ENCODE peak calls at places on chromosomes 6 and 20, in five cellular contexts. O is DND-41, U is Panc1, D is GM06990, J is A549. X is an unnamed sample.

GRCh38 chr6:44074383-44075136 is 52.7 kb downstream of the MRPL14 start:
- DNase-seq in U (no peak), D (peak; percentile 78), O (peak; percentile 76), J (peak; percentile 73), X (peak; percentile 85)

GRCh38 chr6:53544050-53544499 is 826 bp downstream of the GCLC start:
- DNase-seq in O (no peak), U (no peak), D (no peak), J (no peak), X (no peak)

GRCh38 chr20:49669601-49670189 is 44.0 kb downstream of the B4GALT5 start:
- DNase-seq in O (no peak), D (peak; percentile 80), J (no peak), U (no peak), X (peak; percentile 87)

GRCh38 chr6:147345902-147346301 is 141.7 kb downstream of the STXBP5 start:
- DNase-seq in O (no peak), U (no peak), J (no peak), D (no peak), X (no peak)

GRCh38 chr20:52142801-52143200 is 48.8 kb downstream of the ZFP64 start:
- DNase-seq in O (no peak), U (no peak), J (no peak), D (no peak), X (no peak)

GRCh38 chr6:80468398-80468797 is 361.9 kb downstream of the BCKDHB start:
- DNase-seq in J (no peak), D (no peak), O (no peak), U (no peak), X (no peak)

GRCh38 chr6:114304304-114304887 is 38.4 kb downstream of the HS3ST5 start:
- DNase-seq in U (peak; percentile 13), J (no peak), D (no peak), O (no peak), X (peak; percentile 10)

GRCh38 chr6:28634758-28635546 is 109.3 kb downstream of the GPX5 start:
- DNase-seq in D (no peak), U (no peak), J (peak; percentile 63), O (no peak), X (no peak)

GRCh38 chr6:44049163-44049988 is 77.9 kb downstream of the MRPL14 start:
- DNase-seq in U (no peak), D (no peak), O (no peak), J (no peak), X (peak; percentile 46)

GRCh38 chr6:150208606-150209352 is 65.9 kb downstream of the PPP1R14C start:
- DNase-seq in O (no peak), J (no peak), D (no peak), U (no peak), X (no peak)

GRCh38 chr6:169008641-169009040 is 245.0 kb downstream of the THBS2 start:
- DNase-seq in O (no peak), U (no peak), D (no peak), J (no peak), X (no peak)
- TF ChIP-seq CTCF in O (no peak), U (peak; percentile 7), D (no peak), J (no peak), X (no peak)

DNA sequence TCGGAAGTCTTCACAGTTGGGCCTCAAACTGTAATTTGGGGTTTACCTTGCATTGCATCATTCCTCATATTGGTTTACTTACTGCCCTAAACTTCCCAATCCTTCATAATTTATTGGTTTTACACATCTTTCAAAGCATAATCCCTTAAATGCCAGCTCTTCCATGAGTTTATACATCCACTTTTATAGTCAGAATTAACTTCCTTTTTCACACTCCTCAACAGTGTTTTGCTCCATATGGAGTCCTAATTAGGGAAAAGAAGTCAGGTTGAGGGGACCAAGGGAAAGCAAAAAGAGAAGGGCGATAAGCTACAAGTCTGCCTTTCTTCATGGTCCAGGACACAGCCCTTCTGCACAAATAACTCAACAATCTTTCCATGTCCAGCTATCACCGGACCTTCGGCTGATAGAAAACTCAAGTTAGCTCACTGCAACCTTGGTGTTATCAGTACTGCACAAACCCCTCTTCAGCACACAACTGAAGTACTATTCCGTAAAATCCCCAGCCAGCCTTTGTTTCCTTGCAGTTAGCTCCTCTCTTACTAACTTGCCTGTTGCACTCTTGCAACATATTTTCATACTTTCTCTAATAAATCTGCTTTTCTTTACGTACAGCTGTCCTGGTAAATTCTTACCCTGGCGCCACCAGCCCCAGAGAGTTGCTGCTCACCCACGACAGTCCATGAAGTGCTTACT is 2.0 kb downstream of the EEF1E1 start:
- DNase-seq in U (no peak), D (no peak), O (no peak), J (no peak), X (no peak)
- H3K4me3 ChIP-seq in U (peak overlapping the region; percentile 68), D (no peak overlapping the region), O (peak overlapping the region; percentile 45), J (peak overlapping the region; percentile 62), X (no peak overlapping the region)

GRCh38 chr6:167045828-167046580 is 46.8 kb downstream of the CEP43 start:
- DNase-seq in O (no peak), U (no peak), J (peak; percentile 10), D (no peak), X (no peak)
- TF ChIP-seq CTCF in O (no peak), U (peak; percentile 80), J (peak; percentile 19), D (peak; percentile 20), X (no peak)

DNA sequence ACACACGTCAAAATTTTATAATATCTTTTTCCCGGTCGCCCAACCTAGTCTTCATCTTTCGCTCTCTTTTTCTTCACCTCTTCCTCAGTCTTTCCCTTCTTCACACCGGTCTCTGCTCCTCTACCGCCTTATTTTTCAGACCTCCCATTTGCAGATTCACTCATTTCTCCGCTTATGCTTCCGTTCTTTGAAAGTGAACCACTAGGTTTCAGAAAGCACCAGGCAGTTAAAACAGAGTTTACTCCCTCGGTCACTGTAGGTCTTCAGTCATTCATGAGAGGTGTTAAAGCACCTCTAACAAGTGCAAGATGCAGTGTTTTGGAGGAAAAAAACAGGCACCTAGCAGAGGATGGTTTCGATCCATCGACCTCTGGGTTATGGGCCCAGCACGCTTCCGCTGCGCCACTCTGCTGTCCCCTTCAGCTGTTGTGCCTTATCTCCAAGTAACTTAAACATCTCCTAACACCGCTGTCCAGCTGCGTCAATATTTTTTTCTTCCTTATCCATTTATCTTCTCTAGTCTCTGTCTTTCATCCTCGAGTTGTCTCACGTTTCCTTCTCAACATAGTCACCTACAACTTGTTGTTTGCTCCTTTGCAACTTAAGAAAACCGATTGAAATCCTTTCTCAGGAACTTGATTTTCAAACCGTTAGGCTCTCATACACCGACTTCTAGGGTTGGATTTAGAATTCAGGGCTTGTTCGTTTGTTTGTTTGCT is 119.7 kb upstream of the ZNF184 start:
- DNase-seq in J (peak; percentile 73), U (peak; percentile 98), O (no peak), D (peak; percentile 89), X (peak; percentile 95)
- H3K4me3 ChIP-seq in J (peak overlapping the region; percentile 61), U (peak overlapping the region; percentile 74), O (no peak overlapping the region), D (peak overlapping the region; percentile 52), X (peak overlapping the region; percentile 59)

DNA sequence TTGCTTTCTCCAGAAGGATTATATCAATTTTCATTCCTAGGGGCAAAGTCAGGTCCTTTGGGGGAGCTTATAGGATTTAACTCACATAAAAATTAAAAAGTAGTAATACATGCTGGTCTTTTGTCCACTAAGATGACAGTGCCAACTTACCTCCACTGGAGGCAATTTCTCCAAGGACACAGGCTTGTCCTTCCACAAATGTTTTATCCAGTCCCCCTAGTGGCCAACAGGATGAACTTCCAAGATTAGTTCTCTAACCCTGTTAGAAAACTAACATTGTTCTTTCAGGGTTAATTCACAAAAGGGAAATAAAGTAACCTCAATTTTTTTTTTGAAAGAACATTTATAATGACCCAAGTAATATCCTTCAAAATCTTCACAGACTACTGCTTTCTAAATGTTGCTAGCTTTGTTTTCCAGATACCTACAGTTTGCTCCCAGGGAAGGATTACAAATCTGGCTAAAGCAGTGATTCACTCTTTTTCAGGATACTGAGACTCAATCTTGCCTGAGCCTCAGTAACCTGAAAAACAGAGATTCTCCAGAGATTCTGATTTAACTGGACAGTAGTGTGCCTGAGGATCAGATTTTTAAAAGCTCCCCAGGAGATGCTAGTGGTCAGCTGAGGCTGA is 31.7 kb upstream of the UBR2 start:
- DNase-seq in J (peak; percentile 54), D (peak; percentile 30), U (peak; percentile 35), O (peak; percentile 23), X (peak; percentile 82)
- TF ChIP-seq CTCF in J (peak; percentile 69), D (peak; percentile 80), U (peak; percentile 86), O (peak; percentile 82), X (peak; percentile 76)

GRCh38 chr6:99605074-99605726 is 1.4 kb upstream of the PRDM13 start:
- DNase-seq in D (no peak), O (no peak), U (no peak), J (no peak), X (no peak)

GRCh38 chr6:99602519-99603420 is 3.9 kb upstream of the PRDM13 start:
- DNase-seq in U (no peak), O (no peak), J (no peak), D (no peak), X (no peak)

GRCh38 chr6:99604161-99605073 is 2.2 kb upstream of the PRDM13 start:
- DNase-seq in U (no peak), D (no peak), O (no peak), J (no peak), X (no peak)

GRCh38 chr6:99605911-99606669 is 543 bp upstream of the PRDM13 start:
- DNase-seq in D (no peak), J (no peak), O (no peak), U (no peak), X (no peak)

DNA sequence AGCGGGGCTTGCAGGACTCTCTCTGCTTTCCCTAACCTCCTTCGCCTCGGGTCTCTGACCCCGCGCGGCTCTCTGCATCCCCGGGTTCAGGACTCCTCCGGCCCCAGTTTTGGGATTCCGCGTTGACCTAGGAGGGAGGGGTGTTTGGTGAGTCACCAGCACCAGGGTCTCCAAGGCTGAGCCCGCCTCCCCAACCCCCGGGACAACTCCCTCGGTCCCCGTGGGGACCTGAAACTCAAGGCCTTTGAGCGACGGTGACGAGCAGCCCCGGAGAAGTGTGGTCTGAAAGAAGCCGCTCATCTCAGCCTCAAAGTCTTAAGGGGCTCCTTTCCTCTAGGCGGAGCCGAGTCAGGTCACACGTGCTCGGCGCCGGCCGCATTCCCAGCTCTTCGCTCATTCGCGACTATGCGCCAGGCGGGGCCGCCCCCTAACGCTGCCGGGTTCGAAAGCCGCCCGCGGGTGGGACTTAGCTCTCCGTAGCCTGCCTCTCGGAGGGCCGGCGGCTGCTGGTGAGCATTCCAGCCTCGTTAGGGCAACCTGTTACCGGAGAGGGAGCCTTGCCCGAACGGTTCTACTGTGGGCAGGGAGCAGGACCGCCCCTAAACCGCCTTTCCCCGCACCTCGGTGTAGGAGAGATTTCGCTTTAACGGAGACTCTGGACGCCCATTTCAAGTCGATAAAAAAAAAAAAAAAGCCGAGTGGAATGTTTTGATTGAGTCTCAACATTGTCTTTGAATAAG is 3.0 kb upstream of the PRDM13 start:
- DNase-seq in O (no peak), D (no peak), J (peak; percentile 13), U (no peak), X (peak; percentile 29)
- H3K4me3 ChIP-seq in O (no peak overlapping the region), D (peak overlapping the region; percentile 47), J (peak overlapping the region; percentile 46), U (peak overlapping the region; percentile 40), X (peak overlapping the region; percentile 48)